ENCODE peak calls at places on chromosomes 5 and 9, in ten cellular contexts. One of them, this sample, is unnamed.

GRCh38 chr5:143355710-143356109 is 47.8 kb downstream of the NR3C1 start:
- DNase-seq in choroid plexus epithelial cell: peak
- DNase-seq in fibroblast of lung: peak
- DNase-seq in epithelial cell of esophagus: peak
- DNase-seq in ovary: peak
- DNase-seq in fibroblast of the aortic adventitia: peak
- DNase-seq in esophagus squamous epithelium: no peak
- DNase-seq in upper lobe of right lung: no peak
- DNase-seq in body of pancreas: peak
- DNase-seq in astrocyte of the spinal cord: peak
- DNase-seq in this sample: peak

GRCh38 chr5:31186672-31187267 is 6.7 kb upstream of the CDH6 start:
- DNase-seq in choroid plexus epithelial cell: peak
- DNase-seq in fibroblast of lung: peak
- DNase-seq in epithelial cell of esophagus: peak
- DNase-seq in ovary: no peak
- DNase-seq in fibroblast of the aortic adventitia: peak
- DNase-seq in esophagus squamous epithelium: no peak
- DNase-seq in upper lobe of right lung: no peak
- DNase-seq in body of pancreas: no peak
- DNase-seq in astrocyte of the spinal cord: peak
- DNase-seq in this sample: peak

GRCh38 chr5:145396888-145397287 is 438.3 kb downstream of the PRELID2 start:
- DNase-seq in choroid plexus epithelial cell: no peak
- DNase-seq in fibroblast of lung: peak
- DNase-seq in epithelial cell of esophagus: no peak
- DNase-seq in ovary: no peak
- DNase-seq in fibroblast of the aortic adventitia: no peak
- DNase-seq in esophagus squamous epithelium: no peak
- DNase-seq in upper lobe of right lung: no peak
- DNase-seq in body of pancreas: no peak
- DNase-seq in astrocyte of the spinal cord: no peak
- DNase-seq in this sample: peak

GRCh38 chr5:103454774-103455173 is 107.8 kb downstream of the NUDT12 start:
- DNase-seq in choroid plexus epithelial cell: no peak
- DNase-seq in fibroblast of lung: no peak
- DNase-seq in epithelial cell of esophagus: no peak
- DNase-seq in ovary: no peak
- DNase-seq in fibroblast of the aortic adventitia: no peak
- DNase-seq in esophagus squamous epithelium: no peak
- DNase-seq in upper lobe of right lung: no peak
- DNase-seq in body of pancreas: no peak
- DNase-seq in astrocyte of the spinal cord: no peak
- DNase-seq in this sample: peak

GRCh38 chr5:108749130-108749861 is 1.6 kb downstream of the FER start:
- DNase-seq in choroid plexus epithelial cell: peak
- DNase-seq in fibroblast of lung: peak
- DNase-seq in epithelial cell of esophagus: peak
- DNase-seq in ovary: no peak
- DNase-seq in fibroblast of the aortic adventitia: no peak
- DNase-seq in esophagus squamous epithelium: no peak
- DNase-seq in upper lobe of right lung: no peak
- DNase-seq in body of pancreas: no peak
- DNase-seq in astrocyte of the spinal cord: peak
- DNase-seq in this sample: no peak

GRCh38 chr9:91750343-91750742 is 199.7 kb downstream of the ROR2 start:
- DNase-seq in choroid plexus epithelial cell: no peak
- DNase-seq in fibroblast of lung: no peak
- DNase-seq in epithelial cell of esophagus: no peak
- DNase-seq in ovary: no peak
- DNase-seq in fibroblast of the aortic adventitia: no peak
- DNase-seq in esophagus squamous epithelium: no peak
- DNase-seq in upper lobe of right lung: no peak
- DNase-seq in body of pancreas: no peak
- DNase-seq in astrocyte of the spinal cord: no peak
- DNase-seq in this sample: peak

GRCh38 chr5:56075361-56075760 is 80.6 kb upstream of the IL6ST start:
- DNase-seq in choroid plexus epithelial cell: peak
- DNase-seq in fibroblast of lung: peak
- DNase-seq in epithelial cell of esophagus: no peak
- DNase-seq in ovary: peak
- DNase-seq in fibroblast of the aortic adventitia: peak
- DNase-seq in esophagus squamous epithelium: no peak
- DNase-seq in upper lobe of right lung: no peak
- DNase-seq in body of pancreas: peak
- DNase-seq in astrocyte of the spinal cord: peak
- DNase-seq in this sample: peak

GRCh38 chr5:74370168-74370567 is 270.4 kb downstream of the ENC1 start:
- DNase-seq in choroid plexus epithelial cell: no peak
- DNase-seq in fibroblast of lung: no peak
- DNase-seq in epithelial cell of esophagus: no peak
- DNase-seq in ovary: no peak
- DNase-seq in fibroblast of the aortic adventitia: no peak
- DNase-seq in esophagus squamous epithelium: no peak
- DNase-seq in upper lobe of right lung: no peak
- DNase-seq in body of pancreas: no peak
- DNase-seq in astrocyte of the spinal cord: no peak
- DNase-seq in this sample: no peak

GRCh38 chr5:18745988-18746615 is 1111.8 kb downstream of the TAF11L14 start:
- DNase-seq in choroid plexus epithelial cell: peak
- DNase-seq in fibroblast of lung: no peak
- DNase-seq in epithelial cell of esophagus: no peak
- DNase-seq in ovary: no peak
- DNase-seq in fibroblast of the aortic adventitia: peak
- DNase-seq in esophagus squamous epithelium: no peak
- DNase-seq in upper lobe of right lung: no peak
- DNase-seq in body of pancreas: no peak
- DNase-seq in astrocyte of the spinal cord: peak
- DNase-seq in this sample: no peak

GRCh38 chr5:37900692-37901091 is 60.9 kb upstream of the GDNF start:
- DNase-seq in choroid plexus epithelial cell: peak
- DNase-seq in fibroblast of lung: peak
- DNase-seq in epithelial cell of esophagus: peak
- DNase-seq in ovary: peak
- DNase-seq in fibroblast of the aortic adventitia: peak
- DNase-seq in esophagus squamous epithelium: no peak
- DNase-seq in upper lobe of right lung: no peak
- DNase-seq in body of pancreas: peak
- DNase-seq in astrocyte of the spinal cord: peak
- DNase-seq in this sample: peak

GRCh38 chr5:39224196-39224754 is 4.9 kb upstream of the FYB1 start:
- DNase-seq in choroid plexus epithelial cell: peak
- DNase-seq in fibroblast of lung: peak
- DNase-seq in epithelial cell of esophagus: peak
- DNase-seq in ovary: no peak
- DNase-seq in fibroblast of the aortic adventitia: peak
- DNase-seq in esophagus squamous epithelium: no peak
- DNase-seq in upper lobe of right lung: no peak
- DNase-seq in body of pancreas: no peak
- DNase-seq in astrocyte of the spinal cord: no peak
- DNase-seq in this sample: peak

GRCh38 chr5:78666041-78666444 is 17.5 kb upstream of the LHFPL2 start:
- DNase-seq in choroid plexus epithelial cell: peak
- DNase-seq in fibroblast of lung: no peak
- DNase-seq in epithelial cell of esophagus: no peak
- DNase-seq in ovary: no peak
- DNase-seq in fibroblast of the aortic adventitia: peak
- DNase-seq in esophagus squamous epithelium: no peak
- DNase-seq in upper lobe of right lung: no peak
- DNase-seq in body of pancreas: no peak
- DNase-seq in astrocyte of the spinal cord: peak
- DNase-seq in this sample: peak

GRCh38 chr9:135963338-135963737 is 2.2 kb upstream of the UBAC1 start:
- DNase-seq in choroid plexus epithelial cell: no peak
- DNase-seq in fibroblast of lung: no peak
- DNase-seq in epithelial cell of esophagus: no peak
- DNase-seq in ovary: no peak
- DNase-seq in fibroblast of the aortic adventitia: no peak
- DNase-seq in esophagus squamous epithelium: no peak
- DNase-seq in upper lobe of right lung: no peak
- DNase-seq in body of pancreas: no peak
- DNase-seq in astrocyte of the spinal cord: no peak
- DNase-seq in this sample: no peak

GRCh38 chr9:137053944-137054931 is at the start of gene ENTPD2:
- DNase-seq in choroid plexus epithelial cell: no peak
- DNase-seq in fibroblast of lung: no peak
- DNase-seq in epithelial cell of esophagus: peak
- DNase-seq in ovary: no peak
- DNase-seq in fibroblast of the aortic adventitia: no peak
- DNase-seq in esophagus squamous epithelium: no peak
- DNase-seq in upper lobe of right lung: peak
- DNase-seq in body of pancreas: peak
- DNase-seq in astrocyte of the spinal cord: no peak
- DNase-seq in this sample: no peak
- H3K4me3 ChIP-seq in choroid plexus epithelial cell: no peak
- H3K4me3 ChIP-seq in fibroblast of lung: no peak
- H3K4me3 ChIP-seq in epithelial cell of esophagus: peak
- H3K4me3 ChIP-seq in ovary: peak
- H3K4me3 ChIP-seq in fibroblast of the aortic adventitia: no peak
- H3K4me3 ChIP-seq in esophagus squamous epithelium: peak
- H3K4me3 ChIP-seq in upper lobe of right lung: peak
- H3K4me3 ChIP-seq in body of pancreas: no peak
- H3K4me3 ChIP-seq in astrocyte of the spinal cord: no peak
- H3K4me3 ChIP-seq in this sample: no peak

GRCh38 chr9:87148391-87149237 is 201.3 kb upstream of the GAS1 start:
- DNase-seq in choroid plexus epithelial cell: peak
- DNase-seq in fibroblast of lung: peak
- DNase-seq in epithelial cell of esophagus: peak
- DNase-seq in ovary: peak
- DNase-seq in fibroblast of the aortic adventitia: peak
- DNase-seq in esophagus squamous epithelium: no peak
- DNase-seq in upper lobe of right lung: peak
- DNase-seq in body of pancreas: peak
- DNase-seq in astrocyte of the spinal cord: peak
- DNase-seq in this sample: peak
- TF ChIP-seq CTCF in choroid plexus epithelial cell: peak
- TF ChIP-seq CTCF in fibroblast of lung: no peak
- TF ChIP-seq CTCF in epithelial cell of esophagus: no peak
- TF ChIP-seq CTCF in ovary: no peak
- TF ChIP-seq CTCF in fibroblast of the aortic adventitia: no peak
- TF ChIP-seq CTCF in esophagus squamous epithelium: no peak
- TF ChIP-seq CTCF in upper lobe of right lung: peak
- TF ChIP-seq CTCF in body of pancreas: no peak
- TF ChIP-seq CTCF in astrocyte of the spinal cord: peak
- TF ChIP-seq CTCF in this sample: peak

DNA sequence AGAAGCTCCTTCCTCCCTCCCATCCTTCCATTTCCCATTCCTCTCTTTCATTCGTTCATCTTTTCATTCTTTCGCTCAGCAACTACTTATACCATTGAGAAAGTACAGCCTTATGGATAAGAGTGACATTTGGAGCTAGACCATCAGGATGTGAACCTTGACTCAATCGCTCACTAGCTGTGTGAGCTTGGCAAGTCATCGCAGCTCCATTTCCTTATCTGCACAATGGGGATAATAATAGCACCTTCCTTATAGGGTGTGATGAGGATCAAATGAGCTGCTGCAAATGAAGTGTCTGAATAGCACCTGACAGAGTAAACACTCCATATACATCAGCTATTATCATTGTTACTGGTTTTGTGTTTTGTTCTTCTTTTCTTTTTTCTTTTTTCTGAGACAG is 28.1 kb upstream of the SYNPO start:
- DNase-seq in choroid plexus epithelial cell: no peak
- DNase-seq in fibroblast of lung: no peak
- DNase-seq in epithelial cell of esophagus: no peak
- DNase-seq in ovary: no peak
- DNase-seq in fibroblast of the aortic adventitia: no peak
- DNase-seq in esophagus squamous epithelium: no peak
- DNase-seq in upper lobe of right lung: no peak
- DNase-seq in body of pancreas: no peak
- DNase-seq in astrocyte of the spinal cord: no peak
- DNase-seq in this sample: no peak
- H3K4me3 ChIP-seq in choroid plexus epithelial cell: no peak
- H3K4me3 ChIP-seq in fibroblast of lung: no peak
- H3K4me3 ChIP-seq in epithelial cell of esophagus: no peak
- H3K4me3 ChIP-seq in ovary: no peak
- H3K4me3 ChIP-seq in fibroblast of the aortic adventitia: no peak
- H3K4me3 ChIP-seq in esophagus squamous epithelium: no peak
- H3K4me3 ChIP-seq in upper lobe of right lung: no peak
- H3K4me3 ChIP-seq in body of pancreas: no peak
- H3K4me3 ChIP-seq in astrocyte of the spinal cord: no peak
- H3K4me3 ChIP-seq in this sample: no peak

GRCh38 chr5:159156426-159156835 is 52.9 kb downstream of the RNF145 start:
- DNase-seq in choroid plexus epithelial cell: no peak
- DNase-seq in fibroblast of lung: no peak
- DNase-seq in epithelial cell of esophagus: no peak
- DNase-seq in ovary: no peak
- DNase-seq in fibroblast of the aortic adventitia: no peak
- DNase-seq in esophagus squamous epithelium: no peak
- DNase-seq in upper lobe of right lung: no peak
- DNase-seq in body of pancreas: no peak
- DNase-seq in astrocyte of the spinal cord: no peak
- DNase-seq in this sample: no peak
- TF ChIP-seq CTCF in choroid plexus epithelial cell: no peak
- TF ChIP-seq CTCF in fibroblast of lung: no peak
- TF ChIP-seq CTCF in epithelial cell of esophagus: no peak
- TF ChIP-seq CTCF in ovary: no peak
- TF ChIP-seq CTCF in fibroblast of the aortic adventitia: no peak
- TF ChIP-seq CTCF in esophagus squamous epithelium: no peak
- TF ChIP-seq CTCF in upper lobe of right lung: no peak
- TF ChIP-seq CTCF in body of pancreas: no peak
- TF ChIP-seq CTCF in astrocyte of the spinal cord: no peak
- TF ChIP-seq CTCF in this sample: no peak

This sample was measured in foreskin fibroblast.